ENCODE peak calls at places on chromosomes 6 and 20, in six cellular contexts. D, A, R, X, J and T are unnamed samples.
A peak's percentile ranks its signal among the peaks of the same experiment; 100 is the strongest.

GRCh38 chr6:21953831-21954801 is 342.7 kb downstream of the PRL start:
- DNase-seq in A (no peak), X (no peak), J (peak; percentile 65), R (no peak), D (peak; percentile 62), T (no peak)

GRCh38 chr20:23147964-23148720 is 62.0 kb upstream of the CD93 start:
- DNase-seq in X (peak; percentile 87), D (no peak), J (peak; percentile 20), A (no peak), R (no peak), T (no peak)

GRCh38 chr6:86686496-86686895 is 250.8 kb upstream of the HTR1E start:
- DNase-seq in A (no peak), X (no peak), R (no peak), D (no peak), J (no peak), T (no peak)

GRCh38 chr20:15902493-15902892 is 670.8 kb downstream of the KIF16B start:
- DNase-seq in X (no peak), R (no peak), A (no peak), D (no peak), J (peak; percentile 81), T (no peak)

GRCh38 chr6:47047479-47048411 is 5.6 kb upstream of the ADGRF1 start:
- DNase-seq in J (peak; percentile 90), R (peak; percentile 16), X (no peak), D (peak; percentile 74), A (no peak), T (peak; percentile 30)

GRCh38 chr6:166307981-166308768 is at the start of gene PRR18:
- DNase-seq in R (no peak), A (no peak), J (peak; percentile 77), D (peak; percentile 38), X (no peak), T (peak; percentile 48)

GRCh38 chr6:25174678-25175077 is 104.5 kb upstream of the CARMIL1 start:
- DNase-seq in X (no peak), A (no peak), D (no peak), R (no peak), J (no peak), T (no peak)

GRCh38 chr6:31011153-31011552 is 879 bp downstream of the MUC22 start:
- DNase-seq in J (no peak), R (no peak), X (no peak), D (no peak), A (no peak), T (no peak)

GRCh38 chr20:3203315-3204123 is 963 bp downstream of the DDRGK1 start:
- DNase-seq in D (peak; percentile 20), J (peak; percentile 54), A (peak; percentile 37), R (no peak), X (no peak), T (peak; percentile 38)

GRCh38 chr6:2244261-2245102 is 923 bp downstream of the GMDS start:
- DNase-seq in X (no peak), J (peak; percentile 82), A (no peak), R (no peak), D (no peak), T (no peak)

GRCh38 chr20:16381444-16381843 is 191.8 kb downstream of the KIF16B start:
- DNase-seq in J (no peak), A (no peak), X (no peak), D (no peak), R (no peak), T (no peak)

GRCh38 chr6:44072959-44073611 is 54.2 kb downstream of the MRPL14 start:
- DNase-seq in R (peak; percentile 66), X (peak; percentile 85), D (peak; percentile 95), J (peak; percentile 92), A (peak; percentile 85), T (peak; percentile 99)

GRCh38 chr6:157266274-157267101 is 56.8 kb downstream of the TMEM242 start:
- DNase-seq in D (no peak), X (no peak), R (no peak), J (peak; percentile 38), A (no peak), T (no peak)

GRCh38 chr6:167750956-167751358 is 75.8 kb upstream of the AFDN start:
- DNase-seq in D (peak; percentile 23), A (no peak), R (no peak), J (peak; percentile 96), X (peak; percentile 25), T (peak; percentile 95)

DNA sequence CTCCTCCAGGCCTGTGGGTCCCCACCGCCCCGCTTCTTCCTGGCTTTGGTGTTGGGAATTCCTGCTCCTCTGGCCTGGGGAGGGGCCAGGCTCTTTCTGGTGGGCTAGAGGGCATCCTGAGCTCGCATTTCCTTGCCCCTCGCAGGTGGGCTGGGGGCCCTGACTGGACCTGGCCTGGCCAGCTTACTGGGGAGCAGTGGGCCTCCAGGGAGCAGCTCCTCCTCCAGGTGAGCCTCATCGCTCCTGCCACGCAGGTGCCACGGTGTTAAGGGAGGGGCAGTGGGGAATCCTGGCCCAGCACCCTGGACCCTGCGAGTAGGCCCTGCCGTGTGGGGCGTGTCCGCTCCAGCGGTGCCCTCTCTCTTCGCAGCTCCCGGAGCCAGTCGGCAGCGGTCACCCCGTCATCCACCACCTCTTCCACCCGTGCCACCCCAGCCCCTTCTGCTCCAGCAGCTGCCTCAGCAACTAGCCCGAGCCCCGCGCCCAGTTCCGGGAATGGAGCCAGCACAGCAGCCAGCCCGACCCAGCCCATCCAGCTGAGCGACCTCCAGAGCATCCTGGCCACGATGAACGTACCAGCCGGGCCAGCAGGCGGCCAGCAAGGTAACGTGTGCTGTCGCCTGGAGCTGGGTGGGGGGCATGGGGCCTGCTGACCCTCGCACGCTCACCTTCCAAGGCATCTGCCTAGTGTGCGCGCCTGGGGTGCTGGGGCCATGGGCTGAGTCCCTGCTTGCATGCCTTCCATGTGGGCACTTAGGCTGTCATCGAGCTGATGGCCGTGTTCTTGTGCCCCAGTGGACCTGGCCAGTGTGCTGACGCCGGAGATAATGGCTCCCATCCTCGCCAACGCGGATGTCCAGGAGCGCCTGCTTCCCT is 4.7 kb downstream of the ADRM1 start:
- DNase-seq in D (no peak), R (no peak), X (no peak), J (no peak), A (no peak), T (no peak)
- H3K36me3 ChIP-seq in D (peaks cover 54% of the 10 kb centered on the region), R (peaks cover 18% of the 10 kb centered on the region), X (peaks cover 3% of the 10 kb centered on the region), J (peaks cover 46% of the 10 kb centered on the region), A (no peaks in the 10 kb centered on the region), T (peaks cover 25% of the 10 kb centered on the region)

GRCh38 chr6:13576017-13576416 is 1.6 kb downstream of the SIRT5 start:
- DNase-seq in X (no peak), D (no peak), J (no peak), A (no peak), R (no peak), T (no peak)
- H3K4me3 ChIP-seq in X (no peak overlapping the region), D (no peak overlapping the region), J (no peak overlapping the region), A (no peak overlapping the region), R (no peak overlapping the region), T (no peak overlapping the region)

GRCh38 chr6:119535332-119535731 is 185.8 kb upstream of the MAN1A1 start:
- DNase-seq in J (no peak), D (no peak), X (no peak), A (no peak), R (no peak), T (no peak)

GRCh38 chr6:119539066-119539746 is 189.6 kb upstream of the MAN1A1 start:
- DNase-seq in X (no peak), A (no peak), D (no peak), J (no peak), R (no peak), T (no peak)

GRCh38 chr6:119533603-119534279 is 184.2 kb upstream of the MAN1A1 start:
- DNase-seq in J (no peak), X (no peak), D (no peak), R (no peak), A (no peak), T (no peak)

GRCh38 chr6:119540417-119540816 is 190.9 kb upstream of the MAN1A1 start:
- DNase-seq in D (no peak), A (peak; percentile 9), R (no peak), J (no peak), X (no peak), T (no peak)

GRCh38 chr6:119536666-119537065 is 187.1 kb upstream of the MAN1A1 start:
- DNase-seq in R (no peak), D (no peak), J (no peak), X (no peak), A (no peak), T (no peak)
- H3K27ac ChIP-seq in R (no peak overlapping the region), D (no peak overlapping the region), J (no peak overlapping the region), X (no peak overlapping the region), A (no peak overlapping the region), T (no peak overlapping the region)

DNA sequence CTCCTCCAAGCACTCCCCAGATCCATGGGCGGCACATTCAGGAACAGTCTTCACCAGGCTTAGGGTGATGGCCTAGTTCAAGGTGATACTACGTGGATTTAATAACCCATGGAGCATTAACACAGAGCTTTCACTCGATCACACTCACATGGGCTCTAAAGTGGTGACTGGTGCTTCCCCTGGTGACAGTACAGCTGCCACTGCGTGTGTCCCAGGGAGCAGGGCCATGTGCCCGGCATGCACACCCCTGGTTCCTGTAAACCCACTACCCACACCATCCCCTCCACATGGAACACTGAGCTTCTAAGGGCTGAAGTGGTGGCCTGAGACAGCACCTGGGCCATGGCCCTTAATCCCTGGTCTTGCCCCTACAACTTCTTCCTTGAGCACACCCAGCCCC is 27.8 kb upstream of the APMAP start:
- DNase-seq in D (no peak), R (no peak), X (no peak), A (no peak), J (peak; percentile 28), T (no peak)
- H3K36me3 ChIP-seq in D (no peaks in the 10 kb centered on the region), R (peaks cover 33% of the 10 kb centered on the region), X (no peaks in the 10 kb centered on the region), A (no peaks in the 10 kb centered on the region), J (no peaks in the 10 kb centered on the region), T (no peaks in the 10 kb centered on the region)

GRCh38 chr20:7399114-7399513 is 541.1 kb downstream of the HAO1 start:
- DNase-seq in A (no peak), D (no peak), R (no peak), X (no peak), J (no peak), T (no peak)
- H3K4me3 ChIP-seq in A (no peak overlapping the region), D (no peak overlapping the region), R (no peak overlapping the region), X (no peak overlapping the region), J (no peak overlapping the region), T (no peak overlapping the region)

GRCh38 chr20:53914091-53914860 is 156.1 kb downstream of the BCAS1 start:
- DNase-seq in J (peak; percentile 36), A (no peak), R (no peak), D (peak; percentile 23), X (no peak), T (no peak)
- H3K27ac ChIP-seq in J (no peak overlapping the region), A (peak overlapping the region; percentile 52), R (no peak overlapping the region), D (peak overlapping the region; percentile 10), X (peak overlapping the region; percentile 81), T (peak overlapping the region; percentile 21)

GRCh38 chr6:15524736-15525401 is 138.0 kb downstream of the DTNBP1 start:
- DNase-seq in X (no peak), D (no peak), A (no peak), J (peak; percentile 54), R (no peak), T (no peak)
- H3K36me3 ChIP-seq in X (no peaks in the 10 kb centered on the region), D (peaks cover 13% of the 10 kb centered on the region), A (no peaks in the 10 kb centered on the region), J (peaks cover 53% of the 10 kb centered on the region), R (peaks cover 18% of the 10 kb centered on the region), T (peaks cover 7% of the 10 kb centered on the region)

DNA sequence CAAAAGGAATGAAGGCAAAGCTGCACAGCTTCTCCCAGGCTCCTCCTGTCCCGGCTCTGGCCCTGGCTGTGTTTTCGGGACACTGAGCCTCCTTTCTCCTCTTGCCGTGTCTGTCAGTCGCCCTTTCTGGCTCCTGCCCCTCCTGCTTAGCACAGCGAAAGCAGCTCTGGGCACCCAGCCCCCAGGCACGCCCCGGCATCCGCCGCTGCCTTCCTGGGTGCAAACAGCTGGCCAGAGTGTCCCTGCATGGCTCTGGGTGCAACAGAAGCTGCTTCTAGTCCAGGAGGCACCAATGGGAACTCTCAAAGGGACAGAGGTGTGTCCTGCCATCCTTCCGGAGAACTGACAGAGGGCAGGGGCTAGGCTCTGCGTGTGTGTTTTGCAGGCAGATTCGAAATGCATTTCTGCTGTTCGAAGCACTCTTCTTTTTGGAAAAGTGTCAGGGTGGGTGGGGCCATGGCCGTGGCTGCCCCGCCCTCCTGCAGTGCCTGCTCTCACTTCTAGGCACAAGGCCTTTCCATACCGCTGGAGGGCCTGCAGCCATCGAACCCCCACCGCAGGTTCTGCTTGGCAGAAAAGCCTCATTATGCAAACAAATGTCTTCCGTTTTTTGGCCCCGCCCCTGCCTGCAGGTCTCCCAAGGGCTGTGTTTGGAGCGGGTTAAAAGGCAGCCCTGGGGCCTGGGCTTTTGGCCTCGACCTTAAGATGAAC is 15.5 kb downstream of the COL9A3 start:
- DNase-seq in R (no peak), D (no peak), X (no peak), J (peak; percentile 88), A (peak; percentile 58), T (peak; percentile 58)
- H3K4me3 ChIP-seq in R (no peak overlapping the region), D (no peak overlapping the region), X (no peak overlapping the region), J (no peak overlapping the region), A (no peak overlapping the region), T (no peak overlapping the region)